ENCODE peak calls at places on chromosomes 1 and 21, in seven cellular contexts. Y, H, R, W, A, J and I are unnamed samples. For H3K36me3, the result is how much of the 10 kb centered on the place peaks cover.

GRCh38 chr1:167057297-167057688 is 32.9 kb downstream of the GPA33 start:
- DNase-seq in Y (no peak), H (no peak), R (peak), W (no peak), A (peak), J (peak), I (no peak)

GRCh38 chr1:66244429-66244828 is 289.5 kb upstream of the SGIP1 start:
- DNase-seq in Y (no peak), H (no peak), R (no peak), W (no peak), A (peak), J (no peak), I (no peak)

GRCh38 chr1:225896937-225897549 is 8.1 kb upstream of the LEFTY1 start:
- DNase-seq in Y (no peak), H (peak), R (peak), W (no peak), A (no peak), J (no peak), I (no peak)

GRCh38 chr1:25861316-25862286 is 2.3 kb upstream of the AUNIP start:
- DNase-seq in Y (no peak), H (no peak), R (no peak), W (no peak), A (no peak), J (no peak), I (no peak)

GRCh38 chr1:185931438-185931837 is 197.2 kb downstream of the HMCN1 start:
- DNase-seq in Y (no peak), H (no peak), R (no peak), W (no peak), A (no peak), J (no peak), I (no peak)

GRCh38 chr21:36105327-36105842 is 29.5 kb upstream of the CBR3 start:
- DNase-seq in Y (no peak), H (no peak), R (no peak), W (no peak), A (no peak), J (no peak), I (no peak)

GRCh38 chr1:212638419-212639151 is 30.0 kb downstream of the ATF3 start:
- DNase-seq in Y (no peak), H (no peak), R (no peak), W (no peak), A (peak), J (no peak), I (no peak)

GRCh38 chr1:2594001-2594640 is 7.5 kb downstream of the PRXL2B start:
- DNase-seq in Y (peak), H (no peak), R (peak), W (no peak), A (peak), J (peak), I (peak)

GRCh38 chr1:191022856-191023255 is 545.2 kb upstream of the BRINP3 start:
- DNase-seq in Y (no peak), H (no peak), R (peak), W (no peak), A (no peak), J (no peak), I (no peak)

GRCh38 chr1:76040327-76040868 is 34.1 kb upstream of the ST6GALNAC3 start:
- DNase-seq in Y (no peak), H (no peak), R (no peak), W (no peak), A (no peak), J (no peak), I (no peak)

GRCh38 chr1:168939131-168939946 is 167.2 kb upstream of the ATP1B1 start:
- DNase-seq in Y (no peak), H (no peak), R (peak), W (no peak), A (no peak), J (no peak), I (no peak)

GRCh38 chr1:203216274-203217138 is 13.0 kb downstream of the CHIT1 start:
- DNase-seq in Y (no peak), H (peak), R (peak), W (peak), A (peak), J (peak), I (peak)

GRCh38 chr1:157966034-157966671 is 27.3 kb upstream of the KIRREL1 start:
- DNase-seq in Y (no peak), H (no peak), R (no peak), W (no peak), A (peak), J (no peak), I (peak)

GRCh38 chr1:235465066-235465465 is 39.2 kb downstream of the B3GALNT2 start:
- DNase-seq in Y (no peak), H (no peak), R (no peak), W (no peak), A (no peak), J (no peak), I (no peak)

GRCh38 chr21:31731802-31732537 is at the start of gene SCAF4:
- DNase-seq in Y (peak), H (peak), R (peak), W (no peak), A (peak), J (peak), I (peak)

GRCh38 chr1:92030701-92031107 is 919 bp downstream of the EPHX4 start:
- DNase-seq in Y (no peak), H (no peak), R (peak), W (no peak), A (peak), J (no peak), I (no peak)

GRCh38 chr1:100658716-100659026 is 60.9 kb upstream of the VCAM1 start:
- DNase-seq in Y (no peak), H (no peak), R (no peak), W (no peak), A (no peak), J (no peak), I (no peak)

GRCh38 chr1:84757301-84757700 is 67.0 kb upstream of the SSX2IP start:
- DNase-seq in Y (no peak), H (no peak), R (peak), W (no peak), A (no peak), J (no peak), I (no peak)

GRCh38 chr1:27332536-27333281 is 9.1 kb upstream of the SYTL1 start:
- DNase-seq in Y (peak), H (peak), R (no peak), W (no peak), A (peak), J (peak), I (peak)

GRCh38 chr1:17014671-17015567 is 3.2 kb upstream of the ATP13A2 start:
- DNase-seq in Y (no peak), H (no peak), R (no peak), W (no peak), A (no peak), J (no peak), I (no peak)

GRCh38 chr1:235821361-235821981 is 45.2 kb downstream of the LYST start:
- DNase-seq in Y (no peak), H (no peak), R (peak), W (no peak), A (peak), J (no peak), I (no peak)

DNA sequence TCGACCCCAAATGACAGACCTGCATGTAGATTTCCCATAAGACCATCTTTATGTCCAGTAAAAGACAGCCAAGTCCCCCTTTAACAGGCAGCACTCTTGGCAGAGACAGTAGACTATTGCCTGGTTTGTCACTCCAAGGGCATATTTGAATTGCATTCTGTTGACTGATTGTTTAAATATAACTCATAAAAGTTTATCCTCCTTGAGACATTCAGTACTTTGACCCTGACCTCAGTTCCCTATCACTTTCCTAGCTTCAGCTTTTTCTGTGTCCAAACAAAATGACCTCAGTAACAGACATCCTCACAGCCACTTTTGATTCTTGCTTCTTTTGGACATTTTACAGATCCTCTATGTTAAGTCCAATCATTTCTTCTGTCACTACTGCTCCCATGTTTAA is 51.1 kb downstream of the RBM11 start:
- DNase-seq in Y (no peak), H (no peak), R (no peak), W (no peak), A (no peak), J (no peak), I (no peak)
- H3K36me3 ChIP-seq in Y (under half), H (under half), R (under half), W (under half), A (under half), J (under half), I (under half)

GRCh38 chr1:33372162-33372561 is 51.3 kb upstream of the A3GALT2 start:
- DNase-seq in Y (no peak), H (no peak), R (no peak), W (no peak), A (no peak), J (no peak), I (no peak)

GRCh38 chr1:33373606-33374005 is 52.7 kb upstream of the A3GALT2 start:
- DNase-seq in Y (no peak), H (no peak), R (no peak), W (no peak), A (no peak), J (no peak), I (no peak)

GRCh38 chr1:33372677-33373076 is 51.8 kb upstream of the A3GALT2 start:
- DNase-seq in Y (no peak), H (no peak), R (no peak), W (no peak), A (no peak), J (no peak), I (no peak)

GRCh38 chr1:33375316-33375715 is 54.4 kb upstream of the A3GALT2 start:
- DNase-seq in Y (no peak), H (no peak), R (no peak), W (no peak), A (no peak), J (no peak), I (no peak)

DNA sequence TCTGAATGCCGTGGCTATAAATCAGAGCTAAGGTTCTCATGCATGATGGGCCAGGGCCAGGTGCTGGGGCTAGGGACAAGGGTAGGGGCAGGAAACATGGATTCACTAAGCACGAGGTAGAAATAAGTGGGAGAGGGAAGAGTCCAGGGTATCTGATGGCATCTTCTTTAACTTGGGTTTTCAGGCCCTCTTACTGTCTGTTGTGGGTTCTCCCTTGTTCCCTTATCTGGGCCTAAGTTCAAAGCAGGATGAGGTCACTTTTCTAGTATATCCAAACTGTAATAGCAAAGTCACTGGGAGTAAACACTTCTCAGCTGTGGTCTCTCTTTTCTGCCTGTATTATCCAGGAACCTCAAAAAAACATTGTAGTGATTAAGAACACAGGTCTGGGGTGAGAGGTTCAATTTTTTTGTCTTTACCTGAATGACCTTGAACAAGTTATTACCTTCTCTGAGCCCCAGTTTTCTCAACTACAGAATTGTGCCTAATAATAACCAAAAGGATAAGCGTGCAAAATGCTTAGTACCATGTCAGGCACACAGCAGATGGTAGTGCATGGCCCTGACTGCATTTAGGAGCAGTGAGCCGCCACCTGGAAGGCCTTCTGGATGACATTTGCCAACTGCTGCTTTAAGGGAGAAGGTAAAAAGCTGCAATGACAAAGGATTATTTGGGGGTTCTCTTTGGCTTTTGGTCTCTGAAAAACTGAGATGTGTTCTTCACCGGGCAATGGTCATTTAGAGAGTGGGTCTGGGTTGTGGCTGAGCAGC is 53.6 kb upstream of the A3GALT2 start:
- DNase-seq in Y (no peak), H (no peak), R (no peak), W (no peak), A (peak), J (no peak), I (no peak)
- H3K27ac ChIP-seq in Y (peak), H (no peak), R (no peak), W (no peak), A (no peak), J (no peak), I (peak)

GRCh38 chr1:215673943-215674342 is 106.8 kb downstream of the KCTD3 start:
- DNase-seq in Y (no peak), H (no peak), R (no peak), W (no peak), A (no peak), J (no peak), I (no peak)
- H3K4me3 ChIP-seq in Y (no peak), H (no peak), R (peak), W (no peak), A (no peak), J (no peak), I (no peak)

GRCh38 chr1:38376577-38376976 is 330.0 kb upstream of the POU3F1 start:
- DNase-seq in Y (no peak), H (no peak), R (no peak), W (no peak), A (no peak), J (no peak), I (no peak)
- H3K36me3 ChIP-seq in Y (under half), H (under half), R (under half), W (under half), A (under half), J (under half), I (under half)

DNA sequence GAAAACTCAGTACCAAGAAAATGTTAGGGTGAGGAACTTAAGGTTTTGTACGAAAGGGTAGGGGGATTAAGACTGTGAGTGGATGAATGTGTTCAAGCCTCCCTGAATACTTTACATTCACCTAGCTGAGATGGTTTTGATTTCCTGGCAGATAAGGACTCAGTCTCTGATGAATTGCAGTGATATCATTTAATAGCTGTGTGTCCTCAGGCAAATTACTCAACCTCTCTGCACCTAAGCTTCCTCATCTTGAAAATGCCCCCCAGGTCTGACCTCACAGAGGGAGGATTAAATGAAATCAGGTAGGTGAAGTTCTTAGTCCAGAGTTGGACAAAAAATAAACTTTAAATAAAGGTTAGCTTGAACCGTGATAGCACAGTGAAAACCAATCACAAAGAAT is 48.4 kb downstream of the CAMK2N1 start:
- DNase-seq in Y (no peak), H (no peak), R (peak), W (no peak), A (no peak), J (no peak), I (no peak)
- H3K27ac ChIP-seq in Y (no peak), H (no peak), R (no peak), W (no peak), A (no peak), J (no peak), I (no peak)

GRCh38 chr21:42513985-42514882 is 582 bp downstream of the SLC37A1 start:
- DNase-seq in Y (peak), H (peak), R (peak), W (no peak), A (peak), J (peak), I (no peak)

GRCh38 chr21:42518216-42518615 is 4.6 kb downstream of the SLC37A1 start:
- DNase-seq in Y (no peak), H (no peak), R (peak), W (no peak), A (peak), J (peak), I (no peak)

GRCh38 chr21:42513151-42513984 is at the start of gene SLC37A1:
- DNase-seq in Y (peak), H (peak), R (peak), W (no peak), A (peak), J (peak), I (no peak)

GRCh38 chr21:42514883-42515228 is 1.2 kb downstream of the SLC37A1 start:
- DNase-seq in Y (no peak), H (no peak), R (peak), W (no peak), A (no peak), J (no peak), I (no peak)

DNA sequence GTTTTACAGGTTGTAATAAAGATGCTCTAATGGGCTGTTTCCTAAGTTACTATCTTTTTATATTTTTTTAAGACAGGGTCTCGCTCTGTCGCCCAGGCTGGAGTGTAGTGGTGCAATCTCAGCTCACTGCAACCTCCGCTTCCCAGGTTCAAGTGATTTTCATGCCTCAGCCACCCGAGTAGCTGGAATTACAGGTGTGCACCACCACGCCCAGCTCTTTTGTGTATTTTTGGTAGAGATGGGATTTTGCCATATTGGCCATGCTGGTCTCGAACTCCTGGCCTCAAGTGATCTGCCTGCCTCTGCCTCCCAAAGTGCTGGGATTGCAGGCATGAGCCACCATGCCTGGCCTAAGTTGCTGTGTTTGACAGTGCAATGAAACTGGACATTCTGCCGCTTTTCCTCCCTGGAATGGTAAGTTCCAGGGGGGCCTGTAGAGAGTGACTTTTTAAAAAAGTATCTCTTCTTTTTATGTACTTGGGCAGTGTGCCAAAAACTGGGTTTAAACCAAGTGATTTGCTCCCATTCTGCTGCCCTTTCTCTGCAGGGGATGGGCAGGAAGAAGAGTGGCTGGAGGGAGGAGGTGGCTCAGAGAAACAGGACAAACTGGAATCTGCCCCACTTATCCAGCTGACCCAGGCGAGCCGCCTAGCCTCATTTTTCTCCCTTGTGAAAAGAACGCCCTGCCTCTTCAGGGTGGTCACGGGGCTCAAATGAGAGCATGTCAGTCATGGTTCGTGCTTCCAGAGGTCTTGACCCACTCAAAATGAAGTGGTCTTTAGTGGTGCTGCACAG is 2.3 kb downstream of the SLC37A1 start:
- DNase-seq in Y (no peak), H (no peak), R (peak), W (no peak), A (peak), J (peak), I (no peak)
- H3K4me3 ChIP-seq in Y (no peak), H (no peak), R (peak), W (no peak), A (no peak), J (no peak), I (no peak)

DNA sequence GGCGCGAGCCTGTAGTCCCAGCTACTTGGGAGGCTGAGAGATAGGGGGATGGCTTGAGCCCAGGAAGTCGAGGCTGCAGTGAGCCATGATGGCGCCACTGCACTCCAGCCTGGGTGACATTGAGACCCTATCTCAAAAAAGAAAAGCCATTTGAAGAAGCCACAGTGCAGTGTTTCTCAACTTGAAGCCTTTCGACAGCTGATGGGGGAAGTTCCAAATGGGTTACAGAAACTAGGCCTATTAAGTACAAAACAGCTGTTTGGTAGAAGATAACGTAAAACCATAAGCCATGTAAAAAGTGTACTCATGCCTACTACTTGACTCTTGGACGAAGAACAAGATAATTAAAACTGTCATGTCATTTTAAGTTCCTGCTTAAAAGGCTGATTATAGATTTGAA is 16.7 kb downstream of the COPA start:
- DNase-seq in Y (no peak), H (no peak), R (no peak), W (no peak), A (no peak), J (no peak), I (no peak)
- H3K36me3 ChIP-seq in Y (half or more), H (half or more), R (half or more), W (under half), A (half or more), J (half or more), I (under half)

GRCh38 chr1:7580923-7581753 is 190.0 kb upstream of the VAMP3 start:
- DNase-seq in Y (no peak), H (no peak), R (no peak), W (no peak), A (peak), J (no peak), I (no peak)
- H3K27ac ChIP-seq in Y (no peak), H (no peak), R (no peak), W (no peak), A (no peak), J (no peak), I (no peak)

GRCh38 chr1:14597343-14598006 is 1.0 kb upstream of the KAZN start:
- DNase-seq in Y (no peak), H (no peak), R (no peak), W (no peak), A (no peak), J (peak), I (no peak)
- H3K4me3 ChIP-seq in Y (no peak), H (no peak), R (peak), W (no peak), A (no peak), J (peak), I (no peak)

DNA sequence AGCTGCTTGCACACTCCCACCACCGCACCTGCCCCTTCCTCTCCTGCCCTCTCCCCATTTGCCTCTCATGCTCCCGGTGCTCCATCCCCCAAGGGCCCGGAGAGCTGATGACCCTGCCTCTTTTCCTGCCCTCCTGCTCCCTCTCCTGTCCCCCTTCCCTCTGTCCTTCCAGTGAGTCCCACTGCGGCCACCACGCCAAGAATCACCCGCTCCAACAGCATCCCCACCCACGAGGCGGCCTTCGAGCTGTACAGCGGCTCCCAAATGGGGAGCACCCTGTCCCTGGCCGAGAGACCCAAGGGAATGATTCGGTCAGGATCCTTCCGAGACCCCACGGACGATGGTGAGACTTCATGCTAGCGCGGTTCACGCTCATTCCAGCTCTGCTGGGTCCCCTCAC is 40.7 kb upstream of the IPO9 start:
- DNase-seq in Y (no peak), H (no peak), R (no peak), W (no peak), A (no peak), J (no peak), I (no peak)
- H3K36me3 ChIP-seq in Y (half or more), H (under half), R (under half), W (under half), A (half or more), J (under half), I (under half)